ENCODE peak calls at places on chromosomes 4 and X, in nine cellular contexts. F, T, Q, P, U, M, I, O and J are unnamed samples.

GRCh38 chr4:79016878-79017277 is 77.6 kb upstream of the PAQR3 start:
- DNase-seq in F (no peak), T (no peak), Q (no peak), P (no peak), U (no peak), M (no peak), I (no peak), O (no peak), J (no peak)

GRCh38 chr4:140756292-140757219 is at the start of gene TBC1D9:
- DNase-seq in F (peak), T (peak), Q (no peak), P (peak), U (peak), M (peak), I (peak), O (peak), J (peak)

GRCh38 chr4:76651616-76652015 is 216.6 kb downstream of the SHROOM3 start:
- DNase-seq in F (no peak), T (no peak), Q (no peak), P (no peak), U (no peak), M (no peak), I (no peak), O (no peak), J (no peak)

GRCh38 chr4:155722336-155722735 is 36.5 kb upstream of the GUCY1B1 start:
- DNase-seq in F (no peak), T (no peak), Q (no peak), P (no peak), U (no peak), M (no peak), I (no peak), O (no peak), J (no peak)

GRCh38 chr4:161188578-161188977 is 975.2 kb downstream of the FSTL5 start:
- DNase-seq in F (no peak), T (no peak), Q (no peak), P (no peak), U (no peak), M (no peak), I (no peak), O (no peak), J (no peak)

GRCh38 chrX:132433001-132433400 is 55.8 kb downstream of the MBNL3 start:
- DNase-seq in F (no peak), T (no peak), Q (no peak), P (no peak), U (no peak), M (no peak), I (no peak), O (no peak), J (no peak)

GRCh38 chrX:56572975-56573374 is 9.5 kb downstream of the UBQLN2 start:
- DNase-seq in F (no peak), T (no peak), Q (peak), P (no peak), U (no peak), M (no peak), I (no peak), O (no peak), J (peak)

GRCh38 chr4:76579596-76580375 is 144.8 kb downstream of the SHROOM3 start:
- DNase-seq in F (no peak), T (no peak), Q (no peak), P (no peak), U (no peak), M (no peak), I (no peak), O (no peak), J (no peak)

GRCh38 chr4:112060212-112060611 is 85.0 kb upstream of the FAM241A start:
- DNase-seq in F (no peak), T (no peak), Q (no peak), P (peak), U (peak), M (no peak), I (no peak), O (peak), J (no peak)

GRCh38 chr4:6885953-6886557 is 23.6 kb upstream of the TBC1D14 start:
- DNase-seq in F (peak), T (peak), Q (no peak), P (no peak), U (no peak), M (peak), I (peak), O (peak), J (no peak)

GRCh38 chr4:95087657-95088455 is 330.1 kb downstream of the BMPR1B start:
- DNase-seq in F (no peak), T (no peak), Q (no peak), P (no peak), U (no peak), M (no peak), I (no peak), O (peak), J (no peak)

GRCh38 chr4:19194672-19195071 is 1057.0 kb upstream of the SLIT2 start:
- DNase-seq in F (no peak), T (no peak), Q (no peak), P (no peak), U (peak), M (no peak), I (no peak), O (no peak), J (no peak)

DNA sequence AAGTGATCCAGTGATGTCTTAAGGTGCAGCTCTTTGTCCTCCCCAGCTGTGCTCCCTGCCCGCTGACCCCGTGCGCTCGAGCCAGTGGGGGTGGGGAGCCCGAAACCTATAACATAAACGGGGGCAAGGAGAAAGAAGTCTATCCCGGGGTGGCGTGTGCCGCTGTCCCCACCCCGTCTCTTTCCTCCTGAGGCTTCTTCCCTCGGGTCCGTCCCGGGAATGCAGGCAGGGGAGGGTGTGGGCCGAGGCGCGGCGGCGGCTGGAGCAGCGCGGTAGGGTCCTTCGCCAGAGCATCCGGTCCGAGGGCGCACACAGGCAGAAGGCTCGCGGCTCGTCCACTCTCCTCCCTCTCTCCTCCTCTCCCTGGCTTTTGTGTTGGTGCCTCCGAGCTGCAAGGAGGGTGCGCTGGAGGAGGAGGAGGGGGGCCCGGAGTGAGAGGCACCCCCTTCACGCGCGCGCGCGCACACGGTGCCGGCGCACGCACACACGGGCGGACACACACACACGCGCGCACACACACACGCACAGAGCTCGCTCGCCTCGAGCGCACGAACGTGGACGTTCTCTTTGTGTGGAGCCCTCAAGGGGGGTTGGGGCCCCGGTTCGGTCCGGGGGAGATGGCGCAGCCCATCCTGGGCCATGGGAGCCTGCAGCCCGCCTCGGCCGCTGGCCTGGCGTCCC is at the start of gene RAB33A:
- DNase-seq in F (no peak), T (no peak), Q (peak), P (no peak), U (peak), M (peak), I (no peak), O (no peak), J (no peak)
- H3K27ac ChIP-seq in F (peak), T (peak), Q (peak), P (no peak), U (no peak), M (peak), I (no peak), O (no peak), J (no peak)

DNA sequence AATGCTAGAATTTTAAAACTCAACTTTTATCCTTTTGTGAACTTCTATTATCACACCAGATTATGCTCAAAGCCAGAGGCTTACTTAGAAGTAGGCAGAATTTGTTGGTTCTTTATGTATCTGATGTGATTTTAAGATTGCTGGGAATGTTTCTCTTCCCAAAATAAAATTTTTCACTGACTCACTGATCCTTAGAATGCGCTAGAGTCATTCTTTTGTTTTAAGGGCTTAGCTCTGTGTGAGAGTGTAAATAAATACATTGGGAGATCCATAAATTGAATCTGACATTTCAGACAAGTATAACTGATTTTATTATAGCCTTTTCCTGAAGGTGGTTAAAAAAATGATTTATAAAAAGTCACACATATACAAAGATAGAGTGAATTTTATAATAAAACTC is 101.3 kb downstream of the LARP1B start:
- DNase-seq in F (no peak), T (no peak), Q (no peak), P (no peak), U (no peak), M (no peak), I (no peak), O (peak), J (no peak)
- H3K27ac ChIP-seq in F (no peak), T (no peak), Q (no peak), P (peak), U (no peak), M (no peak), I (no peak), O (peak), J (peak)

GRCh38 chrX:54042609-54043010 is 1.7 kb downstream of the PHF8 start:
- DNase-seq in F (peak), T (no peak), Q (peak), P (peak), U (peak), M (peak), I (peak), O (peak), J (no peak)
- H3K27ac ChIP-seq in F (no peak), T (no peak), Q (peak), P (no peak), U (no peak), M (peak), I (peak), O (no peak), J (no peak)

DNA sequence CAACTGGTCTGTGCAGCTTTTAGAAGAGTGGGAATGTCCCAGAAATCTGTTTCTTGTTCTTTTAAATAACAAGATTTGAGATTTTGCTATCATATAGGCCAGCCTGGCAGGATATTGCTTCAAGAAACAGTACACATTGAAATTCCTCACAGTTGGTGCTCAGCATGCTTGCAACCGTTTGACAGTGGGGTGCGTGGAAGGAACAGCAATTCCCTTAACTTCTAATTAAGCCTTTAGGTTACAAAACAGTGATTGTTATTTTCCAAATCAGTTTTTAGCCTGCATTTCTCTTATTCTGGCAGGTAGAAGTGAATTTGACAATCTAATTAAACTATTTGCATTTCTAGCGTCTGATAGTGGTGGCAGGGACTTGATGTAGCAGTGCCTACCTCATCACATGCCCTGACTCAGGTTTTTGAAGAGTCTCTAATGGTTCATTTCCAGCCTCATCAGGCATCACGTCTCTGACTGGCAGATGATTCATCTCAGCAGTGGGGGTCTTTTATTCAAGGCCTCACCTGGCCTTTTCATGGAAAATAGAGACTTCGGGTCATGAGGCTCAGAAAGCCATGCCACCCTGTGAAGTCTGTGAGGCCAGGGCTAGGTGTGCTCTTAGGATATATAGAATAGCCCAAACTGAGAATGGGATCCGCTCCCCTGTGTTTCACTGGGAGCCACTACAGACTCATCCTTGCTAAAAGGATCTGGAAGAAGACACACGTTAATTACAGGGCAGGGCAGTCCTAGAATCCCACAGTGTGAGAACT is 50.9 kb downstream of the PPEF1 start:
- DNase-seq in F (no peak), T (no peak), Q (no peak), P (no peak), U (peak), M (no peak), I (no peak), O (no peak), J (no peak)
- H3K27ac ChIP-seq in F (no peak), T (no peak), Q (no peak), P (no peak), U (no peak), M (no peak), I (no peak), O (no peak), J (no peak)

DNA sequence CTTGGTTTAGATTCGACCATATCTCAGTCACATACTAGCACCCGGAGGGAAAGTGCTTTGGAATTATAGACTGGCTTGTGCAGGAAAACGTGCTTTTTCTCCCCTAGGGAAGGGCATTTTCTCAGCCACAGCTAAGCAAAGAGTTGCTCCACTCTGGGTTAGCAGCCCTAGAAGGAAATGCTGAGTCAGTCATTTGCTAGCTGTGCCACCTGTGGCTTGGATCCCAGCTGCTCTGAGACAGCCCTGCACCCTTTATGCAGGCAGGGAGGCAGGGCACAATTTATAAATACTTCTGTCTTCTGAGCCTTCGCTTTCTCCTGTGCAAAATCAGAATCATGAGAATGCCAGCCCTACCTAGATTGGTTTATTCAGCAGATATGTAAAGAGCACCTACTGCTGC is 1.3 kb upstream of the USP51 start:
- DNase-seq in F (no peak), T (no peak), Q (no peak), P (no peak), U (no peak), M (no peak), I (no peak), O (no peak), J (no peak)
- H3K27ac ChIP-seq in F (no peak), T (no peak), Q (no peak), P (no peak), U (no peak), M (peak), I (no peak), O (no peak), J (no peak)

GRCh38 chr4:56656346-56656643 is 24.8 kb downstream of the HOPX start:
- DNase-seq in F (no peak), T (no peak), Q (peak), P (no peak), U (peak), M (peak), I (no peak), O (peak), J (no peak)
- H3K27ac ChIP-seq in F (no peak), T (no peak), Q (no peak), P (no peak), U (no peak), M (peak), I (no peak), O (no peak), J (no peak)

GRCh38 chr4:67084801-67085200 is 460.5 kb downstream of the CENPC start:
- DNase-seq in F (no peak), T (no peak), Q (no peak), P (no peak), U (peak), M (no peak), I (no peak), O (no peak), J (no peak)
- H3K27ac ChIP-seq in F (no peak), T (no peak), Q (no peak), P (no peak), U (peak), M (peak), I (peak), O (no peak), J (no peak)

GRCh38 chr4:123505077-123505456 is 108.5 kb downstream of the SPRY1 start:
- DNase-seq in F (no peak), T (no peak), Q (no peak), P (no peak), U (peak), M (no peak), I (no peak), O (no peak), J (no peak)
- H3K27ac ChIP-seq in F (no peak), T (peak), Q (no peak), P (no peak), U (no peak), M (no peak), I (peak), O (peak), J (peak)

DNA sequence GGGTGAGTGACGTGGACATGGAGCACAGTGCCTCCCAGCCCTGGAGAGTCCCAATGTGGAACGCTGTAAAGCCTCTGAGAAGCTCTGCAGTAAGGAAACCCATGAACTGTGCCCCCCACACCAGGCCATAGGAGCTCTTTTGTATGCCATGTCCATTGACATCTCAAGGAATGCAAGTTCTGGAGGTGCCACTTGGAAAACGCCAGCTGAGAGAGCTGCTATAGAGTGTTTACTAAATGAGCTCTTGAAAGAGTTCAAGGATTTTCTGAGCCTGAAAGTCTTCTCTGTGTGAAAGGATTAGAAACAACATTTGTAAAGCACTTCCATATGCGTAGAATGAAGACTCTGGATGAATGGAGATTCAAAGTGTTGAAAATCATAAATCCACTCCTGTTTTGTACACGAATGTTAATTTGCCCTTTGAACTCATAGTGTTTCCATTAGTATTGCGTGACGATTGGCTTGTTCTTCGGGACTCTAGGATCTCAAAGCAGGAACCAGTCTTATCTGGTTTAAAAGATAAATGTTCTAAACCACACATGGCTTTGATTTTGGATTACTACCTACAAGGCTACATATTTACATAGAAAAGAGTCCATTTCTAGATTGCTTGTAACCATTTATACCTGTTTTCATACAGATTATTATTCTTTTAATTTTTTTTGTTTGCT is 41.8 kb upstream of the STOX2 start:
- DNase-seq in F (no peak), T (no peak), Q (no peak), P (no peak), U (no peak), M (no peak), I (no peak), O (no peak), J (no peak)
- H3K27ac ChIP-seq in F (no peak), T (no peak), Q (no peak), P (no peak), U (no peak), M (no peak), I (no peak), O (no peak), J (no peak)

GRCh38 chr4:8189551-8190466 is 9.3 kb upstream of the SH3TC1 start:
- DNase-seq in F (no peak), T (no peak), Q (no peak), P (no peak), U (no peak), M (no peak), I (no peak), O (no peak), J (no peak)
- H3K27ac ChIP-seq in F (peak), T (peak), Q (no peak), P (peak), U (no peak), M (no peak), I (peak), O (peak), J (peak)